ENCODE peak calls at places on chromosomes 7 and 10, in five cellular contexts. One of them, this sample, is unnamed.

GRCh38 chr10:96619803-96620773 is 33.3 kb upstream of the TM9SF3 start:
- DNase-seq in neuronal stem cell: no peak
- DNase-seq in H9: no peak
- DNase-seq in mesenchymal stem cell: no peak
- DNase-seq in trophoblast cell: no peak
- DNase-seq in this sample: no peak

GRCh38 chr7:47361746-47362215 is 220.1 kb downstream of the TNS3 start:
- DNase-seq in neuronal stem cell: no peak
- DNase-seq in H9: no peak
- DNase-seq in mesenchymal stem cell: peak
- DNase-seq in trophoblast cell: peak
- DNase-seq in this sample: no peak

GRCh38 chr10:5196613-5197234 is at the start of gene AKR1C4:
- DNase-seq in neuronal stem cell: no peak
- DNase-seq in H9: no peak
- DNase-seq in mesenchymal stem cell: no peak
- DNase-seq in trophoblast cell: no peak
- DNase-seq in this sample: no peak

GRCh38 chr7:141053626-141054025 is 20.2 kb upstream of the TMEM178B start:
- DNase-seq in neuronal stem cell: no peak
- DNase-seq in H9: no peak
- DNase-seq in mesenchymal stem cell: no peak
- DNase-seq in trophoblast cell: no peak
- DNase-seq in this sample: no peak

GRCh38 chr10:83886871-83887270 is 252.4 kb upstream of the GHITM start:
- DNase-seq in neuronal stem cell: no peak
- DNase-seq in H9: no peak
- DNase-seq in mesenchymal stem cell: no peak
- DNase-seq in trophoblast cell: no peak
- DNase-seq in this sample: no peak

GRCh38 chr7:157784114-157784835 is 447.5 kb downstream of the DNAJB6 start:
- DNase-seq in neuronal stem cell: no peak
- DNase-seq in H9: no peak
- DNase-seq in mesenchymal stem cell: no peak
- DNase-seq in trophoblast cell: no peak
- DNase-seq in this sample: no peak

GRCh38 chr7:148185050-148185449 is 405.5 kb upstream of the C7orf33 start:
- DNase-seq in neuronal stem cell: no peak
- DNase-seq in H9: no peak
- DNase-seq in mesenchymal stem cell: peak
- DNase-seq in trophoblast cell: peak
- DNase-seq in this sample: no peak

GRCh38 chr7:159012353-159013069 is 132.2 kb downstream of the VIPR2 start:
- DNase-seq in neuronal stem cell: no peak
- DNase-seq in H9: no peak
- DNase-seq in mesenchymal stem cell: peak
- DNase-seq in trophoblast cell: no peak
- DNase-seq in this sample: no peak

GRCh38 chr7:118352854-118353453 is 128.4 kb downstream of the ANKRD7 start:
- DNase-seq in neuronal stem cell: peak
- DNase-seq in H9: no peak
- DNase-seq in mesenchymal stem cell: peak
- DNase-seq in trophoblast cell: peak
- DNase-seq in this sample: no peak

GRCh38 chr10:128958881-128959690 is 508.0 kb upstream of the MGMT start:
- DNase-seq in neuronal stem cell: no peak
- DNase-seq in H9: no peak
- DNase-seq in mesenchymal stem cell: no peak
- DNase-seq in trophoblast cell: no peak
- DNase-seq in this sample: no peak

GRCh38 chr10:51666476-51666875 is 32.9 kb downstream of the CSTF2T start:
- DNase-seq in neuronal stem cell: no peak
- DNase-seq in H9: no peak
- DNase-seq in mesenchymal stem cell: no peak
- DNase-seq in trophoblast cell: no peak
- DNase-seq in this sample: no peak

GRCh38 chr7:88599528-88599927 is 160.0 kb upstream of the ZNF804B start:
- DNase-seq in neuronal stem cell: peak
- DNase-seq in H9: no peak
- DNase-seq in mesenchymal stem cell: no peak
- DNase-seq in trophoblast cell: no peak
- DNase-seq in this sample: no peak

GRCh38 chr7:132504851-132505250 is 71.4 kb downstream of the PLXNA4 start:
- DNase-seq in neuronal stem cell: no peak
- DNase-seq in H9: no peak
- DNase-seq in mesenchymal stem cell: no peak
- DNase-seq in trophoblast cell: no peak
- DNase-seq in this sample: no peak

GRCh38 chr10:43689618-43689954 is 40.9 kb upstream of the ZNF32 start:
- DNase-seq in neuronal stem cell: no peak
- DNase-seq in H9: peak
- DNase-seq in mesenchymal stem cell: no peak
- DNase-seq in trophoblast cell: peak
- DNase-seq in this sample: no peak

GRCh38 chr7:25025218-25025671 is 45.3 kb upstream of the OSBPL3 start:
- DNase-seq in neuronal stem cell: no peak
- DNase-seq in H9: no peak
- DNase-seq in mesenchymal stem cell: peak
- DNase-seq in trophoblast cell: peak
- DNase-seq in this sample: no peak

GRCh38 chr10:23367896-23368685 is 23.5 kb upstream of the C10orf67 start:
- DNase-seq in neuronal stem cell: no peak
- DNase-seq in H9: no peak
- DNase-seq in mesenchymal stem cell: peak
- DNase-seq in trophoblast cell: no peak
- DNase-seq in this sample: no peak

GRCh38 chr7:15561840-15562239 is at the start of gene AGMO:
- DNase-seq in neuronal stem cell: peak
- DNase-seq in H9: no peak
- DNase-seq in mesenchymal stem cell: no peak
- DNase-seq in trophoblast cell: no peak
- DNase-seq in this sample: no peak

DNA sequence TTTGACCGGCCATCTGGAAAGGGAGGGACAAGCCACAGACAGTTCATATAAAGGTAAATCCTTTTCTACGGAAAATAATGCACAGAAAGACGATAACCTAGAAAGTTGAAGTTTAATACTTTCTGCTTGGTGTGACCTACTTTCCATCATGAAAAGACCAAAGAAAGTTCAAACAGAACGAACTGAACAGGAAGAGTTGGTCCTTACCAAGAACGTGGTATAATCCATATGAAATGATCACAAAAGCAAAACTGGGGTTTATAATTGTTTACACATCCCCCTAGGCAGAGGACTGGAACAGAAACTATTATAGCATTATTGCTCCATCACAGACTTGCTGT is 105.4 kb downstream of the ST8SIA6 start:
- DNase-seq in neuronal stem cell: no peak
- DNase-seq in H9: no peak
- DNase-seq in mesenchymal stem cell: no peak
- DNase-seq in trophoblast cell: no peak
- DNase-seq in this sample: no peak
- H2BK12ac ChIP-seq in neuronal stem cell: no peak
- H2BK12ac ChIP-seq in H9: no peak
- H2BK12ac ChIP-seq in mesenchymal stem cell: no peak
- H2BK12ac ChIP-seq in trophoblast cell: no peak
- H2BK12ac ChIP-seq in this sample: no peak

GRCh38 chr10:48383393-48383792 is 76.9 kb downstream of the MAPK8 start:
- DNase-seq in neuronal stem cell: no peak
- DNase-seq in H9: no peak
- DNase-seq in mesenchymal stem cell: no peak
- DNase-seq in trophoblast cell: peak
- DNase-seq in this sample: no peak
- H2BK12ac ChIP-seq in neuronal stem cell: no peak
- H2BK12ac ChIP-seq in H9: no peak
- H2BK12ac ChIP-seq in mesenchymal stem cell: no peak
- H2BK12ac ChIP-seq in trophoblast cell: no peak
- H2BK12ac ChIP-seq in this sample: no peak

GRCh38 chr10:62637249-62638061 is 167.1 kb upstream of the ADO start:
- DNase-seq in neuronal stem cell: no peak
- DNase-seq in H9: no peak
- DNase-seq in mesenchymal stem cell: peak
- DNase-seq in trophoblast cell: peak
- DNase-seq in this sample: no peak
- H2BK12ac ChIP-seq in neuronal stem cell: no peak
- H2BK12ac ChIP-seq in H9: no peak
- H2BK12ac ChIP-seq in mesenchymal stem cell: no peak
- H2BK12ac ChIP-seq in trophoblast cell: no peak
- H2BK12ac ChIP-seq in this sample: no peak

GRCh38 chr10:122308487-122309141 is 37.5 kb downstream of the BTBD16 start:
- DNase-seq in neuronal stem cell: no peak
- DNase-seq in H9: no peak
- DNase-seq in mesenchymal stem cell: no peak
- DNase-seq in trophoblast cell: no peak
- DNase-seq in this sample: no peak

GRCh38 chr10:122307669-122308486 is 36.8 kb downstream of the BTBD16 start:
- DNase-seq in neuronal stem cell: no peak
- DNase-seq in H9: no peak
- DNase-seq in mesenchymal stem cell: peak
- DNase-seq in trophoblast cell: peak
- DNase-seq in this sample: no peak

GRCh38 chr10:122306282-122306681 is 35.2 kb downstream of the BTBD16 start:
- DNase-seq in neuronal stem cell: no peak
- DNase-seq in H9: no peak
- DNase-seq in mesenchymal stem cell: no peak
- DNase-seq in trophoblast cell: no peak
- DNase-seq in this sample: no peak

GRCh38 chr10:122304054-122304579 is 33.0 kb downstream of the BTBD16 start:
- DNase-seq in neuronal stem cell: no peak
- DNase-seq in H9: no peak
- DNase-seq in mesenchymal stem cell: no peak
- DNase-seq in trophoblast cell: no peak
- DNase-seq in this sample: no peak

GRCh38 chr10:122306744-122307143 is 35.6 kb downstream of the BTBD16 start:
- DNase-seq in neuronal stem cell: no peak
- DNase-seq in H9: no peak
- DNase-seq in mesenchymal stem cell: no peak
- DNase-seq in trophoblast cell: no peak
- DNase-seq in this sample: no peak
- H2BK12ac ChIP-seq in neuronal stem cell: no peak
- H2BK12ac ChIP-seq in H9: no peak
- H2BK12ac ChIP-seq in mesenchymal stem cell: peak
- H2BK12ac ChIP-seq in trophoblast cell: no peak
- H2BK12ac ChIP-seq in this sample: no peak

GRCh38 chr10:70722820-70723424 is 50.6 kb downstream of the ADAMTS14 start:
- DNase-seq in neuronal stem cell: no peak
- DNase-seq in H9: no peak
- DNase-seq in mesenchymal stem cell: peak
- DNase-seq in trophoblast cell: no peak
- DNase-seq in this sample: no peak
- H2BK12ac ChIP-seq in neuronal stem cell: no peak
- H2BK12ac ChIP-seq in H9: no peak
- H2BK12ac ChIP-seq in mesenchymal stem cell: no peak
- H2BK12ac ChIP-seq in trophoblast cell: no peak
- H2BK12ac ChIP-seq in this sample: no peak

DNA sequence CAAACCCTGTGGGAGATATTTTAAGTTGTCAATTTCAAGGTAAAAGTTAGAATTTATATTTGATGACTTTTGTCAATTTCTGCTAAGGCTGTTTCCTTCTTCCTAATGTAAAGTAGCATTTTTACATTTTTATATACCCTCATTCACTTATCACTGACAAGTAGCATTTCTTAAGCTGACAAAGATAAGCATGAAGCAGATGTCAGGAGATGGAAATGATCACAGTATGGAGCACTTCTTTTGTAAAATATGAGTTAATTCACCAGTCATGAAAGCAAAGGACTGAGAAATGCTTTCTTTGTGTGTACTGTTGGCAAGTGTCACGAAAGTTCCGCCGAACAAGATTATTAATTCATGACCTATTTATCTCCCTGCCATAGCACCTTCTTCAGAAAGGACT is 503.9 kb downstream of the DNAJB9 start:
- DNase-seq in neuronal stem cell: no peak
- DNase-seq in H9: no peak
- DNase-seq in mesenchymal stem cell: no peak
- DNase-seq in trophoblast cell: no peak
- DNase-seq in this sample: no peak
- H2BK12ac ChIP-seq in neuronal stem cell: no peak
- H2BK12ac ChIP-seq in H9: no peak
- H2BK12ac ChIP-seq in mesenchymal stem cell: no peak
- H2BK12ac ChIP-seq in trophoblast cell: no peak
- H2BK12ac ChIP-seq in this sample: no peak

This sample was measured in H1.